ENCODE peak calls at places on chromosomes 5 and 9, in ten cellular contexts. P is kidney, W is tibial artery, V is suprapubic skin, N is breast epithelium, O is lower leg skin, R is heart left ventricle, D is endodermal cell, Q is A549, B is RWPE2. E is an unnamed sample.

GRCh38 chr9:115121140-115121710 is 3.3 kb upstream of the TNC start:
- DNase-seq in N (no peak), R (no peak), B (no peak), W (no peak), O (no peak), Q (no peak), P (no peak), D (no peak), V (no peak), E (no peak)

GRCh38 chr9:127981559-127982121 is 851 bp upstream of the EEIG1 start:
- DNase-seq in O (no peak), Q (no peak), N (no peak), D (no peak), R (peak), P (no peak), B (no peak), W (no peak), V (no peak), E (no peak)

GRCh38 chr9:126613656-126614055 is at the start of gene LMX1B:
- DNase-seq in O (no peak), R (peak), B (peak), D (peak), W (peak), N (no peak), P (no peak), Q (peak), V (peak), E (peak)

GRCh38 chr5:121805931-121806330 is 45.8 kb upstream of the FTMT start:
- DNase-seq in P (no peak), R (no peak), W (no peak), D (no peak), N (no peak), O (no peak), Q (no peak), V (no peak), B (no peak), E (peak)

GRCh38 chr9:123349033-123349432 is 7.0 kb upstream of the CRB2 start:
- DNase-seq in P (no peak), Q (no peak), N (no peak), W (no peak), R (no peak), B (no peak), V (no peak), O (no peak), D (no peak), E (no peak)

GRCh38 chr9:3931058-3931457 is 368.8 kb downstream of the GLIS3 start:
- DNase-seq in P (no peak), Q (no peak), N (no peak), O (no peak), D (no peak), B (no peak), R (no peak), W (no peak), V (no peak), E (no peak)

GRCh38 chr9:107739601-107740082 is 250.1 kb upstream of the KLF4 start:
- DNase-seq in W (peak), N (peak), V (peak), P (peak), Q (no peak), D (no peak), R (peak), O (peak), B (peak), E (no peak)

GRCh38 chr9:84839538-84839937 is 170.0 kb downstream of the NTRK2 start:
- DNase-seq in W (no peak), O (no peak), V (no peak), N (no peak), P (no peak), D (peak), R (no peak), B (no peak), Q (no peak), E (peak)

GRCh38 chr9:120886490-120886967 is 9.5 kb upstream of the PHF19 start:
- DNase-seq in V (no peak), N (no peak), B (no peak), P (no peak), R (peak), Q (no peak), W (peak), D (no peak), O (no peak), E (peak)

GRCh38 chr9:114178756-114179450 is 23.6 kb downstream of the COL27A1 start:
- DNase-seq in O (no peak), D (no peak), V (no peak), N (no peak), W (peak), P (peak), Q (no peak), R (peak), B (no peak), E (no peak)

GRCh38 chr5:932628-933250 is 40.1 kb downstream of the TRIP13 start:
- DNase-seq in N (no peak), D (no peak), O (no peak), V (no peak), R (no peak), P (no peak), W (peak), B (no peak), Q (no peak), E (no peak)

GRCh38 chr9:13014484-13014883 is 239.7 kb downstream of the LURAP1L start:
- DNase-seq in D (no peak), V (no peak), N (no peak), R (no peak), P (no peak), B (no peak), W (no peak), O (no peak), Q (no peak), E (no peak)

GRCh38 chr5:141514330-141515111 is 25.6 kb downstream of the PCDHGC5 start:
- DNase-seq in R (no peak), V (no peak), D (peak), P (no peak), W (no peak), Q (no peak), B (peak), N (no peak), O (no peak), E (peak)

GRCh38 chr9:137672907-137673791 is 54.3 kb downstream of the EHMT1 start:
- DNase-seq in D (peak), R (peak), V (no peak), Q (peak), P (no peak), B (no peak), W (peak), O (no peak), N (no peak), E (peak)

DNA sequence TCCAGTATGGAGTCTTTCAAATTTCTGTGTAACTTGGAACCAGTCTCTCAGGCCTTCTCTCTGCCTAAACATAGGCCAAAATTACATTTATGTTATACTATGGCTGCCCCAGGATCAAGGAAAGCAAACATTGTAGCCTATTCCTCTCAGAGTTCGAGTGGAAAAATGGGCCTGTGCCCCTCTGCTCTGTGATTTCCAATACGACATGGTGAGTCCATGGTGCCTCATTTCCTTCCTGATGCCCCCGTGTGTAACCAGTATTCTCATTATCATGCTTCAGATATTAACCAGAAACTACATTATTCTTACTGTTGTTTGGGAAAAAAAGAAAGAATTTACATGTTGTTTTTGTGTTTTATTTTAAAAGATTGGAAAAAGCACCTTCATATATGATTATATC is 152.0 kb upstream of the SLC27A6 start:
- DNase-seq in N (no peak), D (no peak), V (no peak), P (no peak), O (no peak), W (no peak), R (no peak), B (no peak), Q (no peak), E (no peak)
- H3K4me3 ChIP-seq in N (no peak), D (no peak), V (no peak), P (no peak), O (no peak), W (no peak), R (no peak), B (no peak), Q (no peak), E (no peak)

GRCh38 chr5:137727623-137728022 is 8.3 kb downstream of the KLHL3 start:
- DNase-seq in O (no peak), D (peak), R (no peak), N (no peak), W (no peak), Q (no peak), V (no peak), B (no peak), P (no peak), E (no peak)

GRCh38 chr5:137730331-137730730 is 5.6 kb downstream of the KLHL3 start:
- DNase-seq in D (peak), P (no peak), W (no peak), V (no peak), Q (no peak), R (no peak), N (no peak), B (no peak), O (no peak), E (no peak)

GRCh38 chr5:137731201-137731600 is 4.7 kb downstream of the KLHL3 start:
- DNase-seq in N (no peak), B (no peak), P (no peak), D (no peak), W (no peak), Q (no peak), V (no peak), R (no peak), O (no peak), E (no peak)

GRCh38 chr5:137724251-137724650 is 11.6 kb downstream of the KLHL3 start:
- DNase-seq in V (no peak), O (no peak), W (no peak), D (no peak), P (no peak), Q (no peak), B (no peak), N (no peak), R (no peak), E (no peak)

DNA sequence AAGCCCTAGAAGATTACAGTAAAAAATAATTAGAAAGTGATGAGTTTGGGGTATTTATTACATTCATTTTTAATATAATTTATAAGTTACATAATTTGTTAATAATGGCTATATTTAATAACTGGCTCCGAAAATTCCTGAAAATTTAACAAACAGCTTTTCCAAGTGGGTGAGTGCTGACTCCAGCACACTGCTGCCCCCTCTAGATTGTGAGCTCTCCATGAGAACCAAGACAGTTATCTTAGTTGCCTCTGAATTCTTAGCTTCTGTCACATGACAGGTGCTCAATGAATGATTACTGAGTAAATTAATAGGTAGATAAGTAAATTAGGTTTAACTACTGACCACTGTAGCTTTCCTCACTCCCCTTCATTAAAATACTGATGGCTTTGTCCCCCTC is 7.8 kb downstream of the KLHL3 start:
- DNase-seq in N (no peak), W (no peak), B (no peak), D (peak), R (no peak), V (no peak), O (no peak), Q (no peak), P (no peak), E (no peak)
- TF ChIP-seq CTCF in N (no peak), W (no peak), B (no peak), D (peak), R (no peak), V (no peak), O (no peak), Q (no peak), P (peak), E (no peak)

DNA sequence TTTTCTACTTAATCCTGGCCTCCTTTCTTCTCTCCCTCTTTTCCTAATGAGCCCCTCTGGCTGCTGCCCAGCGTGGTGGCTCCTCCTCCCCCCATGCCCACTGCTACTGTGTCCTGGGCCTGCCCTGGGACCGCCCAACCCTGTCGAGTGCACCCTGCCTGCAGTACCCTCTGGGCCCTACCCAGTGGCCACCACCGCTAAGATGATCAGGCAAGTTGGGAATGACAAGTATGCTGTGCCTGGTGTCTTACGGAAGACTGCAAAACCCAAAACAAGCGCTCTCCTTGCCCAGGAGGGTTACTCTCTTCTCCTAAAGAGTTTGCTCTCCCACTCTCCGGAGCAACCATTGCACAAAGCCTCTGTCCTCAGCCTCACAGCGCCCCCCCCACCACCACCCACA is 273.7 kb downstream of the SYK start:
- DNase-seq in W (no peak), V (no peak), O (no peak), D (peak), B (no peak), R (no peak), P (no peak), N (no peak), Q (no peak), E (no peak)
- H3K4me3 ChIP-seq in W (no peak), V (no peak), O (no peak), D (no peak), B (no peak), R (no peak), P (no peak), N (no peak), Q (no peak), E (no peak)

GRCh38 chr5:137800700-137801411 is 46.7 kb upstream of the HNRNPA0 start:
- DNase-seq in W (no peak), R (no peak), P (no peak), V (no peak), O (no peak), Q (no peak), D (no peak), B (no peak), N (no peak), E (no peak)

DNA sequence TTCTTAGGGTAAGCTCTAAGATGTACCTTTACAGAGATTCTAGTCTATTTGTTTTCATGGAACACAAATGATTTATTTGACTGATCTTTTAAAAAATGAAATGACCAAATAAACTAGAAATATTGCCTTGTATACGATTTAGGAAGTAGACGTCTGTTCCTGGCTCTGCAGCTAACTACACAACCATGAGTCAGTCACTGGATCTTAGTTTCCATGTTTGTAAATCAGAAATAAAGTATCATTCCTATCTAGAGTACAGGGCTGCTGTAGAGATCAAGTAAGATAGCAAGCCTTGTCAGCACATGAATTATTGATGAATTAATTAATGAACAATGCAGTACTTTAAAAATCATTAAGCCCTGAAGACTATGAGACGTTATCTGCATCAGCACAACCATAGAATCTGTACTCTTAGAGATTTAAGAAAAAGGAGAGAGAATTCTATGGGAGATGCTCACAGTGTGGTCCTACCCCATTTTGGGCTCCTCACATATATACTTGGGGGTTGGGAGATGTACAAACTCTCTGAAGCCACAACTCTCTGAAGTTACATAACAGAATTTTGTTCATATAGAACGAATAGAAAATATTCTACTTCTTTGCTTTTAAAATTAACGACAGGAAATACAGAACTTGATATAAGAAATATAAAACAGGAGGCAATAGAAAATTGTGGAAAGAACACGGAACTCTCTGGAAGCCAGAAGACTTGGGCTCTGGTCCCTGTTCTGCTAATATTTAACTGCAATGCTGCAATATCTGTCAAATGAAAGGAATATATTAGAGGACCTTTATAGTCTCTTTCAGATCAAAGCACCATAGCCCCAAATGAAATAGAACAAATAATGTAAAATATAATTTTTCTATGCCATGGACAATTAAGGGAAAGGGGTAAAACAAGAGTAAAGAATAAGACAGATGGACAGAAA is 48.4 kb upstream of the HNRNPA0 start:
- DNase-seq in B (no peak), D (no peak), N (no peak), P (no peak), Q (no peak), O (no peak), W (no peak), V (no peak), R (no peak), E (no peak)
- TF ChIP-seq CTCF in B (no peak), D (no peak), N (no peak), P (no peak), Q (no peak), O (no peak), W (no peak), V (no peak), R (no peak), E (no peak)

GRCh38 chr9:33750839-33751339 is 44.5 kb upstream of the PRSS3 start:
- DNase-seq in D (no peak), R (no peak), W (no peak), Q (no peak), V (no peak), O (no peak), B (no peak), P (no peak), N (no peak), E (no peak)
- H3K4me3 ChIP-seq in D (no peak), R (no peak), W (peak), Q (peak), V (peak), O (no peak), B (peak), P (no peak), N (no peak), E (peak)

GRCh38 chr5:159003045-159004030 is 96.4 kb downstream of the EBF1 start:
- DNase-seq in Q (peak), N (no peak), R (no peak), O (no peak), P (no peak), W (no peak), B (no peak), V (peak), D (no peak), E (peak)
- TF ChIP-seq CTCF in Q (no peak), N (no peak), R (no peak), O (no peak), P (no peak), W (no peak), B (no peak), V (no peak), D (no peak), E (no peak)

GRCh38 chr9:97372580-97372979 is 39.3 kb upstream of the TDRD7 start:
- DNase-seq in D (no peak), P (no peak), W (no peak), O (no peak), N (no peak), B (no peak), Q (no peak), R (no peak), V (no peak), E (no peak)
- H3K4me3 ChIP-seq in D (no peak), P (no peak), W (no peak), O (no peak), N (no peak), B (no peak), Q (no peak), R (no peak), V (no peak), E (no peak)

DNA sequence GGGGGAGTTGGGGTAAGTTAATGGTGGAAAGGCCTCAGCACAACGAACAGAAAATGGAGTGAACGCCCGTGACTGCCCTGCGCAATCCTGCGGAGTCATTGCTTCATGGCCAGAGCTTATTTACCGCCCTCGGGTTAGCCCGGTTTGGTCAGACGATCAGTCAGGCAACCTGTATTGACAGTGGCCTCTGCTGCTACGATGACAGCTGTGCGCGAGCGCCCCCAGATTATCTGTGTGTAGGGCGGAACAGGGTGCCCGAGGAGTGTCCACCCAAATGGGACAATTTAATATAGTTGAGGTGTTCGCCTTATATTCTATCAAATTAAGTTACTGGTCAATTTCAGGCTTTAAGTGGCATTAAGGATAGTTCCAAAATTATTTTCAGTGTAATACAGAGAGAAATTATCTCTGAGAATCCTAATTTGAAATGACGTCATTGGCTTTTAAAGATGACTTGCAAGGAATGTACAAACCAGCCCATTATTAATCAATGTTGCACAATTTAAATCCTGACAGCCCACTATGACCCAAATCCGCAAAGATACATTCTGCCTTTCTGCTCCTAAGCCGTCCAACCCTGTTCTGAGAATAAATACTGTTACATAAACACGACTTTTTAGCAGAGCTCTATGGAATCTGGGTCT is 879 bp upstream of the UBQLN1 start:
- DNase-seq in O (peak), Q (peak), D (peak), R (peak), B (peak), P (peak), W (peak), N (peak), V (peak), E (peak)
- TF ChIP-seq CTCF in O (no peak), Q (peak), D (peak), R (no peak), B (peak), P (no peak), W (no peak), N (no peak), V (no peak), E (no peak)

E was measured in foreskin fibroblast.